ENCODE peak calls at places on chromosomes 11 and 22, in seven cellular contexts. One of them, this sample, is unnamed. For H3K9me3 and H3K4me1, the result is how much of the 10 kb centered on the place peaks cover.

GRCh38 chr11:76279651-76280050 is 73.3 kb upstream of the WNT11 start:
- DNase-seq in HCT116: no peak
- DNase-seq in colonic mucosa: no peak
- DNase-seq in psoas muscle: no peak
- DNase-seq in BE2C: no peak
- DNase-seq in tibial nerve: no peak
- DNase-seq in pancreas: no peak
- DNase-seq in this sample: no peak

GRCh38 chr22:37274380-37274862 is 7.9 kb upstream of the CYTH4 start:
- DNase-seq in psoas muscle: peak
- DNase-seq in BE2C: no peak
- DNase-seq in HCT116: no peak
- DNase-seq in colonic mucosa: peak
- DNase-seq in pancreas: no peak
- DNase-seq in tibial nerve: peak
- DNase-seq in this sample: no peak

GRCh38 chr22:28332410-28332809 is 347.2 kb downstream of the TTC28 start:
- DNase-seq in colonic mucosa: no peak
- DNase-seq in psoas muscle: no peak
- DNase-seq in tibial nerve: no peak
- DNase-seq in pancreas: no peak
- DNase-seq in BE2C: no peak
- DNase-seq in HCT116: no peak
- DNase-seq in this sample: peak

GRCh38 chr11:80502511-80502910 is 1061.7 kb upstream of the TENM4 start:
- DNase-seq in psoas muscle: no peak
- DNase-seq in colonic mucosa: no peak
- DNase-seq in HCT116: no peak
- DNase-seq in pancreas: no peak
- DNase-seq in BE2C: no peak
- DNase-seq in tibial nerve: no peak
- DNase-seq in this sample: peak

GRCh38 chr22:37454857-37455686 is 27.8 kb upstream of the ELFN2 start:
- DNase-seq in pancreas: no peak
- DNase-seq in tibial nerve: no peak
- DNase-seq in HCT116: peak
- DNase-seq in colonic mucosa: no peak
- DNase-seq in BE2C: no peak
- DNase-seq in psoas muscle: no peak
- DNase-seq in this sample: peak

GRCh38 chr11:12818333-12819015 is 144.3 kb downstream of the TEAD1 start:
- DNase-seq in colonic mucosa: no peak
- DNase-seq in tibial nerve: no peak
- DNase-seq in pancreas: no peak
- DNase-seq in HCT116: no peak
- DNase-seq in BE2C: no peak
- DNase-seq in psoas muscle: no peak
- DNase-seq in this sample: no peak

GRCh38 chr22:39414377-39414776 is 14.8 kb downstream of the TAB1 start:
- DNase-seq in HCT116: no peak
- DNase-seq in colonic mucosa: no peak
- DNase-seq in psoas muscle: no peak
- DNase-seq in BE2C: no peak
- DNase-seq in pancreas: peak
- DNase-seq in tibial nerve: no peak
- DNase-seq in this sample: no peak

GRCh38 chr11:77125191-77125590 is 2.9 kb upstream of the MYO7A start:
- DNase-seq in pancreas: peak
- DNase-seq in HCT116: no peak
- DNase-seq in colonic mucosa: no peak
- DNase-seq in BE2C: peak
- DNase-seq in psoas muscle: no peak
- DNase-seq in tibial nerve: no peak
- DNase-seq in this sample: peak

GRCh38 chr11:57457643-57458023 is 2.7 kb upstream of the RTN4RL2 start:
- DNase-seq in colonic mucosa: no peak
- DNase-seq in BE2C: no peak
- DNase-seq in HCT116: no peak
- DNase-seq in psoas muscle: no peak
- DNase-seq in tibial nerve: no peak
- DNase-seq in pancreas: no peak
- DNase-seq in this sample: no peak

GRCh38 chr11:504053-504993 is 2.7 kb downstream of the RNH1 start:
- DNase-seq in HCT116: no peak
- DNase-seq in pancreas: peak
- DNase-seq in colonic mucosa: peak
- DNase-seq in tibial nerve: peak
- DNase-seq in BE2C: no peak
- DNase-seq in psoas muscle: no peak
- DNase-seq in this sample: no peak

GRCh38 chr22:19291218-19291579 is 320 bp downstream of the CLTCL1 start:
- DNase-seq in colonic mucosa: peak
- DNase-seq in pancreas: peak
- DNase-seq in BE2C: peak
- DNase-seq in tibial nerve: no peak
- DNase-seq in psoas muscle: peak
- DNase-seq in HCT116: no peak
- DNase-seq in this sample: peak

GRCh38 chr11:105738972-105739574 is 129.2 kb downstream of the GRIA4 start:
- DNase-seq in HCT116: no peak
- DNase-seq in tibial nerve: no peak
- DNase-seq in colonic mucosa: no peak
- DNase-seq in pancreas: no peak
- DNase-seq in BE2C: no peak
- DNase-seq in psoas muscle: no peak
- DNase-seq in this sample: no peak

GRCh38 chr22:32218470-32218869 is 13.6 kb upstream of the RFPL2 start:
- DNase-seq in pancreas: no peak
- DNase-seq in psoas muscle: no peak
- DNase-seq in tibial nerve: no peak
- DNase-seq in HCT116: no peak
- DNase-seq in BE2C: no peak
- DNase-seq in colonic mucosa: no peak
- DNase-seq in this sample: no peak

GRCh38 chr22:19197997-19198865 is 19.7 kb upstream of the SLC25A1 start:
- DNase-seq in pancreas: no peak
- DNase-seq in HCT116: no peak
- DNase-seq in tibial nerve: no peak
- DNase-seq in BE2C: no peak
- DNase-seq in colonic mucosa: no peak
- DNase-seq in psoas muscle: peak
- DNase-seq in this sample: no peak

GRCh38 chr11:27868226-27868625 is 168.0 kb upstream of the BDNF start:
- DNase-seq in HCT116: no peak
- DNase-seq in psoas muscle: no peak
- DNase-seq in pancreas: no peak
- DNase-seq in colonic mucosa: no peak
- DNase-seq in tibial nerve: no peak
- DNase-seq in BE2C: no peak
- DNase-seq in this sample: no peak

GRCh38 chr11:105236631-105237030 is 97.1 kb upstream of the CARD18 start:
- DNase-seq in HCT116: no peak
- DNase-seq in tibial nerve: no peak
- DNase-seq in psoas muscle: no peak
- DNase-seq in colonic mucosa: no peak
- DNase-seq in pancreas: no peak
- DNase-seq in BE2C: no peak
- DNase-seq in this sample: no peak

GRCh38 chr22:37283393-37283937 is 1.2 kb downstream of the CYTH4 start:
- DNase-seq in psoas muscle: no peak
- DNase-seq in HCT116: no peak
- DNase-seq in pancreas: no peak
- DNase-seq in BE2C: no peak
- DNase-seq in tibial nerve: no peak
- DNase-seq in colonic mucosa: peak
- DNase-seq in this sample: no peak

GRCh38 chr11:8283510-8284272 is 20.0 kb upstream of the LMO1 start:
- DNase-seq in tibial nerve: no peak
- DNase-seq in BE2C: peak
- DNase-seq in HCT116: no peak
- DNase-seq in colonic mucosa: peak
- DNase-seq in psoas muscle: no peak
- DNase-seq in pancreas: peak
- DNase-seq in this sample: peak

GRCh38 chr11:13140028-13140870 is 131.1 kb downstream of the RASSF10 start:
- DNase-seq in tibial nerve: no peak
- DNase-seq in colonic mucosa: peak
- DNase-seq in pancreas: no peak
- DNase-seq in HCT116: no peak
- DNase-seq in BE2C: no peak
- DNase-seq in psoas muscle: no peak
- DNase-seq in this sample: peak

GRCh38 chr11:112346586-112346985 is 85.9 kb upstream of the PLET1 start:
- DNase-seq in psoas muscle: no peak
- DNase-seq in BE2C: no peak
- DNase-seq in tibial nerve: no peak
- DNase-seq in colonic mucosa: no peak
- DNase-seq in HCT116: no peak
- DNase-seq in pancreas: no peak
- DNase-seq in this sample: no peak

GRCh38 chr11:2912498-2912897 is 16.7 kb downstream of the PHLDA2 start:
- DNase-seq in BE2C: peak
- DNase-seq in HCT116: peak
- DNase-seq in pancreas: peak
- DNase-seq in colonic mucosa: peak
- DNase-seq in psoas muscle: no peak
- DNase-seq in tibial nerve: no peak
- DNase-seq in this sample: no peak

GRCh38 chr11:133171374-133171773 is 360.9 kb downstream of the OPCML start:
- DNase-seq in tibial nerve: no peak
- DNase-seq in colonic mucosa: no peak
- DNase-seq in BE2C: no peak
- DNase-seq in HCT116: no peak
- DNase-seq in pancreas: no peak
- DNase-seq in psoas muscle: no peak
- DNase-seq in this sample: no peak

GRCh38 chr11:34223021-34223813 is 117.8 kb downstream of the NAT10 start:
- DNase-seq in HCT116: no peak
- DNase-seq in tibial nerve: peak
- DNase-seq in psoas muscle: peak
- DNase-seq in pancreas: no peak
- DNase-seq in BE2C: no peak
- DNase-seq in colonic mucosa: peak
- DNase-seq in this sample: peak

GRCh38 chr11:129766858-129767604 is 48.6 kb upstream of the TMEM45B start:
- DNase-seq in psoas muscle: no peak
- DNase-seq in HCT116: peak
- DNase-seq in BE2C: peak
- DNase-seq in pancreas: no peak
- DNase-seq in colonic mucosa: peak
- DNase-seq in tibial nerve: no peak
- DNase-seq in this sample: peak
- TF ChIP-seq CTCF in psoas muscle: no peak
- TF ChIP-seq CTCF in HCT116: peak
- TF ChIP-seq CTCF in BE2C: peak
- TF ChIP-seq CTCF in pancreas: no peak
- TF ChIP-seq CTCF in colonic mucosa: peak
- TF ChIP-seq CTCF in tibial nerve: no peak
- TF ChIP-seq CTCF in this sample: peak

GRCh38 chr22:48577691-48578090 is 1250.0 kb downstream of the BRD1 start:
- DNase-seq in HCT116: no peak
- DNase-seq in colonic mucosa: no peak
- DNase-seq in pancreas: peak
- DNase-seq in tibial nerve: no peak
- DNase-seq in psoas muscle: peak
- DNase-seq in BE2C: no peak
- DNase-seq in this sample: no peak

GRCh38 chr22:48574776-48575566 is 1252.7 kb downstream of the BRD1 start:
- DNase-seq in HCT116: no peak
- DNase-seq in tibial nerve: no peak
- DNase-seq in colonic mucosa: peak
- DNase-seq in BE2C: no peak
- DNase-seq in psoas muscle: peak
- DNase-seq in pancreas: peak
- DNase-seq in this sample: peak

GRCh38 chr22:48577014-48577690 is 1250.5 kb downstream of the BRD1 start:
- DNase-seq in psoas muscle: peak
- DNase-seq in pancreas: no peak
- DNase-seq in HCT116: no peak
- DNase-seq in colonic mucosa: no peak
- DNase-seq in tibial nerve: no peak
- DNase-seq in BE2C: no peak
- DNase-seq in this sample: no peak

GRCh38 chr22:48576333-48577013 is 1251.2 kb downstream of the BRD1 start:
- DNase-seq in pancreas: peak
- DNase-seq in tibial nerve: no peak
- DNase-seq in psoas muscle: peak
- DNase-seq in BE2C: no peak
- DNase-seq in colonic mucosa: no peak
- DNase-seq in HCT116: no peak
- DNase-seq in this sample: peak

DNA sequence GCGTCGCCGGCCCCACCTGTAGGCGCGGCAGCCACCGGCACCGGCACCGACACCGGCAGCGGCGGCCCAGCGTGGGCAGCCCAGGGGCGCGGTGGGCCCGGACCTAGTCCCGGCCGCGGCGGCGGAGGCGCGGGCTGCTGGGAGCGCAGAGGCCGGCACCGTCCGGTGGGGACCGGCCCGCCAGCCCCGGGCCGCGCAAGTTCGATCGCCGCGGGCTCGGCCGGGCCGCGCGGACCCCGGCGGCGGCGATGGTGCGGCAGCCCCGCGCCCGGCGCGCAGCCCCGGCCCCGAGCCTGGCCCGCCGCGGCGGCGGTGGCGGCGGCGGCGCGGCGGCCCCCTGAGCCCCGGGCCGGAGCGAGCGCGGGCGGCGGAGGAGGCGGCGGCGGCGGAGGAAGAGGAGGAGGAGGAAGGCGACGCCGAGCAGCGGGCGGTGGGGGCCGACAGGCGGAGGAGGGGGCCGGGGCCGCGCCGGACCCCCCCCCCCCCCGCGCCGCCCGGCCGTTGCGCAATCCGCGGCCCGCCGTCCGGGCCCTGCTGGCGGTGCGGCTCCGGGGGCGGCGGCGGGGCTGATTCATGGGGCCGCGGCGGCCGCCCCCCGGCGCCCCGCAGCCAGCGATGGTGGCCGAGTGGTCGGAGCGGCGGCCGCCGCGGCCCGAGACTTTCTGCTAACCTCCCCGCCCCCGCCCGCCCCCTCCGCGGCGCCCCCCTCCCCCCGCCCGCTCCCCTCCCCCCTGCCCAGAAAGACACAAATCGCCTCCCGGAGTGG is 1251.9 kb downstream of the BRD1 start:
- DNase-seq in tibial nerve: no peak
- DNase-seq in BE2C: no peak
- DNase-seq in pancreas: peak
- DNase-seq in psoas muscle: peak
- DNase-seq in HCT116: no peak
- DNase-seq in colonic mucosa: no peak
- DNase-seq in this sample: no peak
- H3K9me3 ChIP-seq in tibial nerve: under half
- H3K9me3 ChIP-seq in BE2C: under half
- H3K9me3 ChIP-seq in pancreas: under half
- H3K9me3 ChIP-seq in psoas muscle: under half
- H3K9me3 ChIP-seq in HCT116: under half
- H3K9me3 ChIP-seq in colonic mucosa: under half
- H3K9me3 ChIP-seq in this sample: under half

GRCh38 chr11:95147364-95147905 is 57.8 kb downstream of the ENDOD1 start:
- DNase-seq in colonic mucosa: no peak
- DNase-seq in psoas muscle: no peak
- DNase-seq in tibial nerve: no peak
- DNase-seq in BE2C: peak
- DNase-seq in HCT116: peak
- DNase-seq in pancreas: no peak
- DNase-seq in this sample: no peak
- H3K4me1 ChIP-seq in colonic mucosa: under half
- H3K4me1 ChIP-seq in psoas muscle: under half
- H3K4me1 ChIP-seq in tibial nerve: under half
- H3K4me1 ChIP-seq in BE2C: under half
- H3K4me1 ChIP-seq in HCT116: half or more
- H3K4me1 ChIP-seq in pancreas: under half
- H3K4me1 ChIP-seq in this sample: under half

GRCh38 chr11:65432686-65433582 is 10.3 kb downstream of the NEAT1 start:
- DNase-seq in tibial nerve: no peak
- DNase-seq in psoas muscle: no peak
- DNase-seq in HCT116: no peak
- DNase-seq in BE2C: no peak
- DNase-seq in pancreas: no peak
- DNase-seq in colonic mucosa: no peak
- DNase-seq in this sample: peak
- TF ChIP-seq CTCF in tibial nerve: peak
- TF ChIP-seq CTCF in psoas muscle: peak
- TF ChIP-seq CTCF in HCT116: peak
- TF ChIP-seq CTCF in BE2C: peak
- TF ChIP-seq CTCF in pancreas: no peak
- TF ChIP-seq CTCF in colonic mucosa: no peak
- TF ChIP-seq CTCF in this sample: peak